ENCODE peak calls at places on chromosomes 13 and 19, in nine cellular contexts. One of them, this sample, is unnamed.

GRCh38 chr19:55476100-55476775 is at the start of gene ZNF628:
- DNase-seq in lower leg skin: peak
- DNase-seq in Peyer's patch: peak
- DNase-seq in Calu3: peak
- DNase-seq in neural crest cell: peak
- DNase-seq in body of pancreas: peak
- DNase-seq in nephron progenitor cell: peak
- DNase-seq in endothelial cell: peak
- DNase-seq in fibroblast of mammary gland: peak
- DNase-seq in this sample: peak

GRCh38 chr13:46166947-46167610 is 14.9 kb downstream of the LCP1 start:
- DNase-seq in lower leg skin: no peak
- DNase-seq in Peyer's patch: no peak
- DNase-seq in Calu3: no peak
- DNase-seq in neural crest cell: no peak
- DNase-seq in body of pancreas: no peak
- DNase-seq in nephron progenitor cell: no peak
- DNase-seq in endothelial cell: no peak
- DNase-seq in fibroblast of mammary gland: no peak
- DNase-seq in this sample: no peak

GRCh38 chr13:41763772-41764171 is 197.1 kb downstream of the VWA8 start:
- DNase-seq in lower leg skin: no peak
- DNase-seq in Peyer's patch: no peak
- DNase-seq in Calu3: no peak
- DNase-seq in neural crest cell: no peak
- DNase-seq in body of pancreas: peak
- DNase-seq in nephron progenitor cell: no peak
- DNase-seq in endothelial cell: no peak
- DNase-seq in fibroblast of mammary gland: no peak
- DNase-seq in this sample: no peak

GRCh38 chr13:83450586-83450985 is 431.7 kb downstream of the SLITRK1 start:
- DNase-seq in lower leg skin: no peak
- DNase-seq in Peyer's patch: no peak
- DNase-seq in Calu3: no peak
- DNase-seq in neural crest cell: no peak
- DNase-seq in body of pancreas: no peak
- DNase-seq in nephron progenitor cell: no peak
- DNase-seq in endothelial cell: no peak
- DNase-seq in fibroblast of mammary gland: no peak
- DNase-seq in this sample: no peak

GRCh38 chr19:35533201-35533821 is at the start of gene GAPDHS:
- DNase-seq in lower leg skin: no peak
- DNase-seq in Peyer's patch: no peak
- DNase-seq in Calu3: no peak
- DNase-seq in neural crest cell: no peak
- DNase-seq in body of pancreas: no peak
- DNase-seq in nephron progenitor cell: no peak
- DNase-seq in endothelial cell: no peak
- DNase-seq in fibroblast of mammary gland: no peak
- DNase-seq in this sample: no peak

GRCh38 chr13:30159446-30159839 is 147.9 kb downstream of the KATNAL1 start:
- DNase-seq in lower leg skin: no peak
- DNase-seq in Peyer's patch: no peak
- DNase-seq in Calu3: no peak
- DNase-seq in neural crest cell: no peak
- DNase-seq in body of pancreas: no peak
- DNase-seq in nephron progenitor cell: no peak
- DNase-seq in endothelial cell: no peak
- DNase-seq in fibroblast of mammary gland: peak
- DNase-seq in this sample: peak

GRCh38 chr13:48562296-48563066 is 29.6 kb upstream of the RCBTB2 start:
- DNase-seq in lower leg skin: no peak
- DNase-seq in Peyer's patch: peak
- DNase-seq in Calu3: no peak
- DNase-seq in neural crest cell: no peak
- DNase-seq in body of pancreas: no peak
- DNase-seq in nephron progenitor cell: no peak
- DNase-seq in endothelial cell: no peak
- DNase-seq in fibroblast of mammary gland: no peak
- DNase-seq in this sample: no peak

GRCh38 chr19:29844891-29845575 is 33.2 kb downstream of the CCNE1 start:
- DNase-seq in lower leg skin: peak
- DNase-seq in Peyer's patch: peak
- DNase-seq in Calu3: peak
- DNase-seq in neural crest cell: peak
- DNase-seq in body of pancreas: peak
- DNase-seq in nephron progenitor cell: peak
- DNase-seq in endothelial cell: peak
- DNase-seq in fibroblast of mammary gland: peak
- DNase-seq in this sample: peak

GRCh38 chr19:53977991-53978731 is 13.3 kb upstream of the CACNG6 start:
- DNase-seq in lower leg skin: peak
- DNase-seq in Peyer's patch: no peak
- DNase-seq in Calu3: no peak
- DNase-seq in neural crest cell: peak
- DNase-seq in body of pancreas: peak
- DNase-seq in nephron progenitor cell: peak
- DNase-seq in endothelial cell: peak
- DNase-seq in fibroblast of mammary gland: peak
- DNase-seq in this sample: peak

DNA sequence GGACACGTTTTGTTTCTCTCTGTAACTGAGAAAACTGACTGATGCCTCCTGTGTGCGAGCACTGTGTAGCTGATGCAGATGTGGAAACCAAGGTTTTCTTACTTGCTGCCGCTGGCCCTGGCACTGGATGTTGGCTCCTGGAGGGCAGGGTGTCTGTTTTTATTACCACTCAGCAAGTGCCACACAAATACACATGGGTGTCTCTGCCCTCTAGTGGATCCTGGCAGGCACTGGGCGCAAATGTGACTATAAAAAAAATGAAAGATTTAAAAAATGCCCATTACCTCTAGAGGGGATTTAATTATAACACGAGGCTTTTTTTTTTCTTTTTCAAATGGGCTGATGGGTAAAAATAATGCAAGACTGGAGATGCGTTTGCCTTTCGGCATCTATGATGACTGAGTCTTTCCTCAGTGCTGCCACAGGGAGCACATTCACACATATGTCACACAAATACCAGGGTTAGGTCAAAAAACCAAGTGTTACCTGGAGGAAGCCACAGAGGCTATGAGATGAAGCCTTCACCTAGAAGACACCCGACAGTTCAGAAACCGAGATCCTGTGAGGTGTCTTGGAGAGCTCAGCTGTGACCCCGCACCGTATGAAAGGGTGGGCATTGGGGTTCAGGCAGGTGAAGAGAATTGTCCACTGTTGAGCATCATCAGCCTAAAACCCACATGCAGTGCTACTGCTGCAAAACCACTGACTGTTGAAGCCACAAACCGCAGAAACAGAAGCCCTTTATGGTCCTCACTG is 25.7 kb downstream of the CHAMP1 start:
- DNase-seq in lower leg skin: no peak
- DNase-seq in Peyer's patch: peak
- DNase-seq in Calu3: peak
- DNase-seq in neural crest cell: no peak
- DNase-seq in body of pancreas: peak
- DNase-seq in nephron progenitor cell: no peak
- DNase-seq in endothelial cell: no peak
- DNase-seq in fibroblast of mammary gland: peak
- DNase-seq in this sample: peak
- TF ChIP-seq CTCF in lower leg skin: no peak
- TF ChIP-seq CTCF in Peyer's patch: peak
- TF ChIP-seq CTCF in Calu3: no peak
- TF ChIP-seq CTCF in neural crest cell: peak
- TF ChIP-seq CTCF in body of pancreas: peak
- TF ChIP-seq CTCF in nephron progenitor cell: peak
- TF ChIP-seq CTCF in endothelial cell: peak
- TF ChIP-seq CTCF in fibroblast of mammary gland: peak
- TF ChIP-seq CTCF in this sample: peak

DNA sequence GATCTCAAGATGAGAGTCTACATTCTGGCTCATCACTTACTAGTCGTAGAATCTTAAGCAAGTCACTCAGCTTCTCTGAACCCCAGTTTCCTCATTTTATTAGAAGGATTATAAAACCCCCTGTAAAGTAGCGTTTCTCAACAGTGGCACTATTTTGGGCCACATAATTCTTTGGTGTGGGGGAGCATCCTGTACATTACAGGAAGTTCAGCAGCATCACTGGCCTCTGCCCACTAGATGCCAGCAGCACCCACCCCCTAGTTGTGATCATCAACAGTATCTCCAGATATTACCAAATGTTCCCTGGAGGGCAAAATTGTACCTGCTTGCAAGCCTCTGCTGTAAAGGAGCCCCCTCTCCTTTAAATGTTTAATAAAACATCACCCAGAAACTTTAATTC is 22.6 kb downstream of the STARD13 start:
- DNase-seq in lower leg skin: no peak
- DNase-seq in Peyer's patch: no peak
- DNase-seq in Calu3: no peak
- DNase-seq in neural crest cell: no peak
- DNase-seq in body of pancreas: no peak
- DNase-seq in nephron progenitor cell: no peak
- DNase-seq in endothelial cell: no peak
- DNase-seq in fibroblast of mammary gland: no peak
- DNase-seq in this sample: no peak
- TF ChIP-seq CTCF in lower leg skin: no peak
- TF ChIP-seq CTCF in Peyer's patch: no peak
- TF ChIP-seq CTCF in Calu3: no peak
- TF ChIP-seq CTCF in neural crest cell: no peak
- TF ChIP-seq CTCF in body of pancreas: no peak
- TF ChIP-seq CTCF in nephron progenitor cell: no peak
- TF ChIP-seq CTCF in endothelial cell: no peak
- TF ChIP-seq CTCF in fibroblast of mammary gland: peak
- TF ChIP-seq CTCF in this sample: no peak

GRCh38 chr19:40465025-40465780 is at the start of gene BLVRB:
- DNase-seq in lower leg skin: no peak
- DNase-seq in Peyer's patch: no peak
- DNase-seq in Calu3: no peak
- DNase-seq in neural crest cell: no peak
- DNase-seq in body of pancreas: no peak
- DNase-seq in nephron progenitor cell: no peak
- DNase-seq in endothelial cell: no peak
- DNase-seq in fibroblast of mammary gland: peak
- DNase-seq in this sample: no peak

GRCh38 chr19:40464059-40465024 is 1.2 kb downstream of the BLVRB start:
- DNase-seq in lower leg skin: peak
- DNase-seq in Peyer's patch: peak
- DNase-seq in Calu3: peak
- DNase-seq in neural crest cell: peak
- DNase-seq in body of pancreas: peak
- DNase-seq in nephron progenitor cell: peak
- DNase-seq in endothelial cell: peak
- DNase-seq in fibroblast of mammary gland: peak
- DNase-seq in this sample: peak

GRCh38 chr19:40466219-40467006 is at the start of gene SPTBN4:
- DNase-seq in lower leg skin: peak
- DNase-seq in Peyer's patch: peak
- DNase-seq in Calu3: no peak
- DNase-seq in neural crest cell: no peak
- DNase-seq in body of pancreas: peak
- DNase-seq in nephron progenitor cell: peak
- DNase-seq in endothelial cell: no peak
- DNase-seq in fibroblast of mammary gland: no peak
- DNase-seq in this sample: no peak

GRCh38 chr19:40467007-40467565 is 285 bp downstream of the SPTBN4 start:
- DNase-seq in lower leg skin: no peak
- DNase-seq in Peyer's patch: no peak
- DNase-seq in Calu3: no peak
- DNase-seq in neural crest cell: no peak
- DNase-seq in body of pancreas: peak
- DNase-seq in nephron progenitor cell: peak
- DNase-seq in endothelial cell: no peak
- DNase-seq in fibroblast of mammary gland: no peak
- DNase-seq in this sample: no peak

DNA sequence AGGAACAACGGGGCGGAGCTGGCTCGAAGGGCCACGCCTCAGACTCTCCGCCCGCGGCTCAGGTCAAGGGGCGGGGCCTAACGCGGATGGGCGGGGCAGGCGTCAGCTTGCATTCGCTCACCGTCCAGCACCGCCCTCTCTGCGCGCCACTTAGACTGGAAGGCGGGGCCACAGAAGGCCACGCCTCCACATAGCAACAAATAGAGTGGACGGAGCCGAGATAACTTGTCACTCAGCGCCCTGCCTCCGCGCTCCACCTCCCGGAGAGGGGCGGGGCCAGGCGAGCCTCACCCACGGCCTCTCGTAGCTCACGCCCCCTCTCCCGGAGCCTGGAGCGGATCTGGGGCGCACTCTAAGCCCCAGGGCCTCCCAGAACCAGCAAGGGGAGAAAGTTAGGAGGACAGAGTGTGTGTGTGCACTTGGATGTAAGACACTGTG is 255 bp upstream of the BLVRB start:
- DNase-seq in lower leg skin: peak
- DNase-seq in Peyer's patch: peak
- DNase-seq in Calu3: peak
- DNase-seq in neural crest cell: peak
- DNase-seq in body of pancreas: peak
- DNase-seq in nephron progenitor cell: peak
- DNase-seq in endothelial cell: peak
- DNase-seq in fibroblast of mammary gland: peak
- DNase-seq in this sample: peak
- TF ChIP-seq CTCF in lower leg skin: no peak
- TF ChIP-seq CTCF in Peyer's patch: no peak
- TF ChIP-seq CTCF in Calu3: no peak
- TF ChIP-seq CTCF in neural crest cell: no peak
- TF ChIP-seq CTCF in body of pancreas: no peak
- TF ChIP-seq CTCF in nephron progenitor cell: no peak
- TF ChIP-seq CTCF in endothelial cell: no peak
- TF ChIP-seq CTCF in fibroblast of mammary gland: no peak
- TF ChIP-seq CTCF in this sample: no peak

DNA sequence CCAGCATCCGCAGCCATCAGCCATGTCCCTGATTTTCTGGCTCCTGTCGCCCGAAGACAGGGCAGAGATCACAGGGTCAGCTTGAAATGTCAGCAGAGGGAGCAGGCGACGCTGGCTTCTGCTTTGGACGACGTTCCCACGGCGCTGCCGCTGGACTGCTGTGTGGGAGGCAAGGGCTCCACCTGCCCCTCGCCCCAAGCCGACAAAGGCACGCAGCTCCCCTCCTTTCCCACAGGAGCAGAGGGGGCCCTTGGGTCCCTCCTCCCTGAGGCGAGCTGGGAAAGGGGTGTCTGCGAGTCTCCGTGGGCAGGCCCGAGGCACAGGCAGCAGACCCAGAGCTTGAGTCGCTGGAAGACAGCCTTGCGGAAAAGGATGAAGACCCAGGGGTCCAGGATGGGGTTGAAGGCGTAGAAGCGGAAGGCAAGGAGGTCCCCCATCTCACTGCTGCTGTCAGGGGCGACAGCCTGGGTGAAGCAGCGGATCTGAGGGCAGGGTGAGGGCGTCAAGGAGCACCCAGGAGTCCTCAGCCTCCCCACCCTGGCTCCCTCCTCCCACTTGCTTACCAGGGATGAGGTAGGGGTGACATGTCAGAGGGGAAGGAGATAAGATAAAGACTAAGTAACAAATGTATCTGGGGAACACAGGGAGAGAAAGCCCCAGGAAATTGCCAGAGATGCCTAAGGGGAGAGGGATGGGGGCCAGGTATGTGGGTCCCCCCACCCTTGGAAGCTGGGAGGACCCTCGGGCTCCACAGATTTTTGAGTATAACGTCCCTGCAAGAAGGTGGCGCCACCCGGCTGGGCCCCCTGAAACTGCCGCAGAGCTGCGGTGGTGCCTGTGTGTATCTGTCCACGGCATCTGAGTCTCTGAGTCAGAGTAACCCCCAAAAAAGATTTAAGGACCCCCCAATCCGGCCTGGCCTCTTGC is 3.4 kb downstream of the PTGIR start:
- DNase-seq in lower leg skin: no peak
- DNase-seq in Peyer's patch: no peak
- DNase-seq in Calu3: no peak
- DNase-seq in neural crest cell: no peak
- DNase-seq in body of pancreas: no peak
- DNase-seq in nephron progenitor cell: peak
- DNase-seq in endothelial cell: no peak
- DNase-seq in fibroblast of mammary gland: no peak
- DNase-seq in this sample: no peak
- TF ChIP-seq CTCF in lower leg skin: no peak
- TF ChIP-seq CTCF in Peyer's patch: no peak
- TF ChIP-seq CTCF in Calu3: peak
- TF ChIP-seq CTCF in neural crest cell: no peak
- TF ChIP-seq CTCF in body of pancreas: no peak
- TF ChIP-seq CTCF in nephron progenitor cell: no peak
- TF ChIP-seq CTCF in endothelial cell: no peak
- TF ChIP-seq CTCF in fibroblast of mammary gland: no peak
- TF ChIP-seq CTCF in this sample: no peak